ENCODE peak calls at places on chromosomes 3 and 15, in six cellular contexts. K is HCT116, D is transverse colon, P is tibial artery, N is mucosa of descending colon, U is PC-3. Q is an unnamed sample. For H3K4me1, the result is how much of the 10 kb centered on the place peaks cover.

GRCh38 chr3:71710906-71711494 is 14.2 kb downstream of the EIF4E3 start:
- DNase-seq in K (peak), U (peak), N (no peak), D (no peak), P (no peak), Q (no peak)

GRCh38 chr15:33243869-33244268 is 49.4 kb upstream of the FMN1 start:
- DNase-seq in K (no peak), D (no peak), U (peak), P (no peak), N (no peak), Q (no peak)

GRCh38 chr15:45279024-45279697 is 27.1 kb downstream of the SLC28A2 start:
- DNase-seq in P (peak), D (peak), K (peak), U (peak), N (peak), Q (peak)

GRCh38 chr15:66508293-66508883 is 3.3 kb downstream of the ZWILCH start:
- DNase-seq in N (no peak), D (no peak), P (no peak), K (no peak), U (no peak), Q (no peak)

GRCh38 chr3:4351164-4351855 is 48.1 kb downstream of the SETMAR start:
- DNase-seq in P (no peak), K (no peak), D (no peak), U (no peak), N (no peak), Q (no peak)

GRCh38 chr3:136634821-136635220 is 117.4 kb downstream of the STAG1 start:
- DNase-seq in P (no peak), D (no peak), K (no peak), N (no peak), U (no peak), Q (no peak)

GRCh38 chr3:135538123-135538522 is 427.4 kb upstream of the PPP2R3A start:
- DNase-seq in P (no peak), U (no peak), K (no peak), N (no peak), D (no peak), Q (no peak)

GRCh38 chr3:151501171-151501790 is 40.4 kb upstream of the IGSF10 start:
- DNase-seq in K (no peak), P (no peak), N (no peak), D (no peak), U (no peak), Q (no peak)

GRCh38 chr3:19543212-19543841 is 390.7 kb downstream of the EFHB start:
- DNase-seq in K (peak), N (peak), P (no peak), U (peak), D (no peak), Q (no peak)

GRCh38 chr3:125172346-125172745 is 40.2 kb downstream of the SLC12A8 start:
- DNase-seq in U (no peak), D (no peak), K (no peak), P (no peak), N (no peak), Q (no peak)

GRCh38 chr3:124131158-124132115 is 139.5 kb upstream of the ROPN1 start:
- DNase-seq in P (no peak), N (no peak), U (peak), K (no peak), D (no peak), Q (no peak)

GRCh38 chr15:34648335-34648631 is 64.8 kb upstream of the GOLGA8B start:
- DNase-seq in K (no peak), U (no peak), N (no peak), D (no peak), P (no peak), Q (no peak)

GRCh38 chr15:20340931-20341661 is 200.5 kb downstream of the GOLGA6L6 start:
- DNase-seq in P (peak), K (no peak), D (peak), N (no peak), U (peak), Q (no peak)

GRCh38 chr3:20104167-20104661 is 64.0 kb downstream of the KAT2B start:
- DNase-seq in P (no peak), K (no peak), N (peak), D (peak), U (no peak), Q (no peak)

GRCh38 chr3:114745322-114746240 is 401.5 kb downstream of the ZBTB20 start:
- DNase-seq in K (peak), N (peak), D (no peak), U (peak), P (no peak), Q (no peak)

GRCh38 chr3:43161684-43162512 is 56.0 kb upstream of the POMGNT2 start:
- DNase-seq in P (no peak), D (no peak), U (peak), N (no peak), K (no peak), Q (no peak)

GRCh38 chr3:15495461-15496340 is 25.8 kb downstream of the COLQ start:
- DNase-seq in D (no peak), N (no peak), U (no peak), K (no peak), P (no peak), Q (no peak)

GRCh38 chr3:86814918-86815655 is 175.9 kb downstream of the VGLL3 start:
- DNase-seq in D (no peak), U (peak), N (no peak), K (no peak), P (no peak), Q (no peak)

GRCh38 chr3:68220832-68221231 is 566.4 kb upstream of the SUCLG2 start:
- DNase-seq in P (no peak), K (no peak), U (no peak), N (no peak), D (no peak), Q (peak)

GRCh38 chr3:130950124-130950523 is 56.2 kb downstream of the ATP2C1 start:
- DNase-seq in D (no peak), U (no peak), N (no peak), P (no peak), K (no peak), Q (no peak)

GRCh38 chr3:122890077-122890484 is 95.2 kb downstream of the SLC49A4 start:
- DNase-seq in D (peak), N (peak), U (peak), P (peak), K (no peak), Q (peak)

GRCh38 chr3:72312339-72312738 is 527.4 kb upstream of the PROK2 start:
- DNase-seq in D (no peak), P (no peak), N (no peak), K (no peak), U (no peak), Q (no peak)

GRCh38 chr15:81504170-81504905 is 130.3 kb upstream of the TMC3 start:
- DNase-seq in K (no peak), D (no peak), N (no peak), P (no peak), U (peak), Q (no peak)

GRCh38 chr3:63910873-63911272 is 1.3 kb downstream of the SCAANT1 start:
- DNase-seq in U (no peak), P (no peak), K (no peak), D (no peak), N (no peak), Q (no peak)
- H3K4me3 ChIP-seq in U (peak), P (peak), K (peak), D (no peak), N (no peak), Q (peak)

GRCh38 chr3:12959395-12959794 is 113.8 kb downstream of the IQSEC1 start:
- DNase-seq in K (no peak), U (no peak), N (no peak), D (no peak), P (peak), Q (no peak)
- H3K4me1 ChIP-seq in K (under half), U (under half), N (under half), D (half or more), P (half or more), Q (half or more)

GRCh38 chr15:97904196-97904572 is 56.3 kb upstream of the ARRDC4 start:
- DNase-seq in D (peak), U (peak), P (peak), N (peak), K (peak), Q (peak)
- TF ChIP-seq CTCF in D (peak), U (peak), P (peak), N (peak), K (peak), Q (peak)

GRCh38 chr3:112640333-112640863 is 545 bp downstream of the CCDC80 start:
- DNase-seq in P (no peak), K (no peak), U (peak), D (no peak), N (no peak), Q (no peak)

GRCh38 chr3:112640864-112641751 is at the start of gene CCDC80:
- DNase-seq in P (no peak), D (no peak), U (peak), K (peak), N (no peak), Q (no peak)

GRCh38 chr3:112644453-112644852 is 3.5 kb upstream of the CCDC80 start:
- DNase-seq in D (no peak), K (no peak), P (no peak), N (no peak), U (no peak), Q (no peak)

GRCh38 chr3:112643621-112644236 is 2.8 kb upstream of the CCDC80 start:
- DNase-seq in P (no peak), D (no peak), K (no peak), U (no peak), N (no peak), Q (no peak)

GRCh38 chr3:112642912-112643506 is 2.1 kb upstream of the CCDC80 start:
- DNase-seq in U (peak), N (peak), K (peak), P (peak), D (peak), Q (peak)
- H3K4me3 ChIP-seq in U (peak), N (no peak), K (peak), P (no peak), D (no peak), Q (no peak)

DNA sequence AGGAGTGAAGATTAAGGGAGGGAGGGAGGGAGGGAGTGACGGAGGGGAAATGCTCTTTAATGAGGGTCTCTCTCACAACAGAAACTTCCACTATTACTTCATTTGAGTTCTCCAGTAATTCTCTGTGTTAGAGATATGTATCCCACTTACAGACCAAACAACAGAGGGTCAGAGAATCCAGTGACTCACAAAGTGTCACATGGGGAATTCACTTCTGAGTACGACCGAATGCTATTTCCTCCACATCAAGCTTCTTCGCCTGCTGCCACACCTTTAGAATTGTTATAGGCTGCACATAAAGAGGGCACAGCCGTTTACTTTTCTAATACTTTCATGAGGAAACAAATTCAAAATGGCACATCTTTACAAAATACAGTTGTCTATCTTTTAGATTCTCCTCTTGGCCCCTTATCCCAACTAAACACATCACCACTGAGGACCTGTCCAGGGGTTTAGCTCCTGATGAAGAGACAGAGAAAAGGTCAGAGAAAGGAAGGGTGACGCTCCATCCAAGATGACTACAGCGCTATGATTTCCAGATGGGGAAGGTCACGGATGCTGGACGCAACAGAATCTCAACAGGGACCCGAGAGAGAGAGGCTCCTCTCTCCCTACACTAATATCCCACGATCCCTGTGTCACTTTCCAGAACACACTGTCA is 119.0 kb downstream of the XXYLT1 start:
- DNase-seq in N (no peak), K (peak), D (no peak), U (peak), P (no peak), Q (no peak)
- H3K4me1 ChIP-seq in N (under half), K (under half), D (half or more), U (half or more), P (under half), Q (under half)

DNA sequence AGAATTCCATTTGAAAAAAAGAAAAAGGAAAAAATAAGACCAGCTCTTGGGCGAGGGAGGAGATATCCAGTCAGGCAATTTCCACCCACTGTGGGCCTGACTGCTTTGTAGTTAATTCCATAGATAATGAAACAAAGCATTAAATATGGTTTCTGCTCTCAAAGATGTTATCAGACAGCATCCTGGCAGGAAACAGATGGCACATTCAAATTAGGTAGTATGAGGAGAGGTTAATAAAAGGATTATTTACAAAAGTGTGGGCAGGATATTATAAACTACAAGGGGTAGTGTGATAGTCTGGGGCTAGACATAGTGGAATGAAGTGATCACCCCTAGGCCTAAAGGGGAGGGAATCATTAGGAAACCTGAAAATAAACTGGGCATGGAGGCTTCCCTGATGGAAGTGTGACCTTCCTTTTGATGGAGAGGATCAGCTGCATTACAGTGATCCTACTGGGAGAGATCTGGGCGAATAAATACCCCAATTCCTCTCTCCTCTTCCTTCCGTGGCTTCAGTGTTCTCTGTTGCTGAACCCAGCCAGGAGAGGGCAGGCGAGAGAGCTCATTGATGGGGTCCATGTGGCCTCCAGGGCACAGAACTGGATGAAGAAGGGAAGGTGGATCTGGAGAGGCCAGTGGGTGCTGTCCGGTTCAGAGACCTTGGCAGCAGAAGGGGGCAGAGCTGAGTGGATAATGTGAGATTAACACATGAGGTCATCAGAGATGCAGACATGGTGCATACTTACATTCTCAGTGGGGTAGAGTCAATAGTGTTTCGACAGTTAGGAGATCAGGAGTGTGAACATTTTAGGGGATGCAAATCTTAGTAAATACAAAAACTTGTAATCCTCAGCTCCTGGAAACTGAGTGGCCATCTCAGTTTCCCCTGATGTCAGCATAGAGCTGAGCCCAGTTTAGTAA is 193.5 kb downstream of the CLSTN2 start:
- DNase-seq in D (peak), N (peak), U (peak), K (peak), P (no peak), Q (no peak)
- TF ChIP-seq CTCF in D (peak), N (no peak), U (peak), K (peak), P (peak), Q (no peak)

DNA sequence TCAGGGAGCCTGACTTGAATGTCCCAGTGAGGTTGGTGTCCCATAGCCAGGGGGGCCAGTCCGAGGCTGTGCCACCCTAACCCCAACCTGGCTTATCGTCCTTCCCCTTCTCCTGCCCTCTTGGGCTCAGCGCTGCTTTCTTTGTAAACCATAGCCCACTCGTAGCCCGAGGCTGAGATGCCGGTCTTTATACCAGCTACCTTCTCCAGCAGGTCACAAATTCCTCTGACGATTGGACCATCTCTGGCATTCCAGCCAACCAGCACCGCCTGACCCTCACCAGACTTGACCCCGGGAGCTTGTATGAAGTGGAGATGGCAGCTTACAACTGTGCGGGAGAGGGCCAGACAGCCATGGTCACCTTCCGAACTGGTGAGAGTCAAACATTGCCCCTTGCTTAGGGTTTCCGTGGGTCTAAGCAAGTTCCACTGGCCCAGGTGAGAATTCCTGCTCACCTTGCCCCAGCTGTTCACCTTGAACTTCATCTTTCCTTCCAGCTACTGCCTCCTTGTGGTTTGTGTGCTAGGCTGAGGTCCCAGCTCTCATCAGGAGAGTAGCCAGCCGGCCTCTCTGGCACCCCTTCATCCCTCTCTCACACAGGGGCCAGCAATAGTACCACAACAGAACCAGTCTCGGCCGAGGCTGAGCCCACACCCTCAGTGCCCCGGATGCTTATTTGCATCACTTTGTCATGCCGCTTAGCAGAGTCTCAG is 66.7 kb downstream of the BOC start:
- DNase-seq in U (peak), P (no peak), D (no peak), N (no peak), K (no peak), Q (no peak)
- H3K4me3 ChIP-seq in U (no peak), P (no peak), D (no peak), N (no peak), K (no peak), Q (no peak)

GRCh38 chr15:74783072-74783807 is 1.4 kb downstream of the CSK start:
- DNase-seq in U (no peak), K (no peak), P (no peak), N (peak), D (peak), Q (no peak)

GRCh38 chr15:74784426-74784825 is 2.5 kb downstream of the CSK start:
- DNase-seq in U (no peak), N (no peak), D (no peak), P (no peak), K (no peak), Q (no peak)

GRCh38 chr15:74784854-74785715 is 3.2 kb downstream of the CSK start:
- DNase-seq in D (no peak), U (no peak), N (no peak), P (no peak), K (no peak), Q (no peak)

GRCh38 chr15:74782596-74783071 is 754 bp downstream of the CSK start:
- DNase-seq in K (no peak), U (no peak), N (peak), P (no peak), D (no peak), Q (no peak)

DNA sequence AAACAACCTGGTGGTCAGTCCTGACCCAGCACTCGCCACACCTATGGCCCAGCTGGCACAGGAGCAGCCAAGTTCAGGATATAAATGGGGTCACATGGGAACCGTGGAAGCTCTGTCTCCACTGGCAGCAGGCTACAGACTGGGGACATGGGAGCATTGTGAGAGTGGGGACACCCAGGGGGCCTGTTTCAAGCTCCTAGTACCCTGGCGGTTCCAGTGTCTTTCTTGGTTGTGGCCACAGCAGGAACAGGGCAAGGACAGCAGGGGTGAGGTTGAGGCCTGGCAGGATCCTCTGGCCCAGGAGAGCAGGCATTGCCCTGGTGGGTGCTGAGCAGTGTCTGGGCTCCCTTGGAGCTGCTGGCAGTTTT is 1.9 kb downstream of the CSK start:
- DNase-seq in K (no peak), U (no peak), N (peak), D (no peak), P (no peak), Q (no peak)
- H3K4me1 ChIP-seq in K (under half), U (under half), N (half or more), D (half or more), P (half or more), Q (under half)

GRCh38 chr15:65303687-65304392 is 637 bp upstream of the RNU5B-1 start:
- DNase-seq in U (peak), N (peak), D (peak), K (peak), P (peak), Q (peak)
- TF ChIP-seq CTCF in U (peak), N (no peak), D (no peak), K (no peak), P (no peak), Q (no peak)

Q was measured in left lung.